ENCODE peak calls at places on chromosomes 12 and 14, in eight cellular contexts. K is NCI-H1092 treated with DMSO at 0.1 percent for 48 hours; D is GM23248; J is esophagus muscularis mucosa; X is activated CD4-positive, alpha-beta T cell treated with anti-CD3 and anti-CD28 coated beads, Interleukin-2, amount 10 ng/mL, durations not matched to agents 7 days and 5 days; G is iPS-NIHi11; N is NCI-H2081; L is HFF-Myc. V is an unnamed sample.

GRCh38 chr12:104370989-104371870 is 67.7 kb downstream of the EID3 start:
- DNase-seq in D (peak), X (no peak), G (peak), J (no peak), N (no peak), L (peak), K (no peak), V (no peak)

GRCh38 chr14:68557648-68558047 is 235.2 kb downstream of the ZFP36L1 start:
- DNase-seq in N (no peak), G (no peak), J (no peak), X (no peak), D (no peak), L (no peak), K (no peak), V (no peak)

GRCh38 chr12:18868673-18869072 is 130.8 kb downstream of the CAPZA3 start:
- DNase-seq in K (no peak), J (no peak), G (no peak), X (no peak), L (no peak), D (peak), N (no peak), V (no peak)

GRCh38 chr12:105670664-105671063 is 340.2 kb downstream of the C12orf75 start:
- DNase-seq in N (no peak), K (no peak), X (no peak), D (peak), G (no peak), L (no peak), J (no peak), V (no peak)

GRCh38 chr12:108704527-108704926 is 26.8 kb downstream of the CORO1C start:
- DNase-seq in D (no peak), X (no peak), N (no peak), G (no peak), J (no peak), L (no peak), K (no peak), V (no peak)

GRCh38 chr12:47838286-47838931 is 18.7 kb upstream of the HDAC7 start:
- DNase-seq in X (peak), J (no peak), L (no peak), D (peak), K (peak), G (peak), N (peak), V (peak)

GRCh38 chr12:110200124-110200417 is 75.9 kb downstream of the IFT81 start:
- DNase-seq in J (no peak), D (peak), N (no peak), K (no peak), L (no peak), X (no peak), G (no peak), V (no peak)

GRCh38 chr14:60862283-60862682 is 118.6 kb downstream of the TRMT5 start:
- DNase-seq in J (no peak), X (no peak), N (peak), K (peak), D (no peak), G (no peak), L (peak), V (peak)

GRCh38 chr12:107622005-107622404 is 63.6 kb upstream of the PWP1 start:
- DNase-seq in J (no peak), K (peak), N (peak), L (no peak), X (no peak), G (peak), D (peak), V (no peak)

GRCh38 chr14:100147181-100147631 is 12.2 kb downstream of the DEGS2 start:
- DNase-seq in N (no peak), D (no peak), K (no peak), J (no peak), L (no peak), X (peak), G (no peak), V (no peak)

GRCh38 chr14:59274991-59275391 is 86.5 kb downstream of the DAAM1 start:
- DNase-seq in G (peak), N (no peak), J (no peak), X (no peak), D (no peak), K (peak), L (no peak), V (no peak)

GRCh38 chr12:1533602-1534304 is 60.6 kb downstream of the FBXL14 start:
- DNase-seq in K (no peak), L (no peak), D (peak), G (no peak), J (no peak), X (peak), N (no peak), V (peak)

GRCh38 chr14:61476737-61477410 is 155.5 kb downstream of the PRKCH start:
- DNase-seq in G (no peak), D (peak), J (no peak), L (peak), K (no peak), N (no peak), X (peak), V (no peak)

GRCh38 chr14:71488703-71489141 is 443.5 kb upstream of the RGS6 start:
- DNase-seq in N (no peak), D (peak), L (no peak), K (no peak), J (no peak), G (no peak), X (no peak), V (no peak)

GRCh38 chr14:90797919-90798318 is 18.3 kb downstream of the TTC7B start:
- DNase-seq in D (no peak), G (no peak), L (no peak), J (no peak), K (no peak), X (no peak), N (no peak), V (no peak)

GRCh38 chr12:91316825-91317224 is 134.2 kb upstream of the DCN start:
- DNase-seq in L (no peak), J (no peak), D (peak), G (no peak), N (no peak), X (no peak), K (no peak), V (no peak)

GRCh38 chr14:77212097-77212873 is 30.7 kb downstream of the TMEM63C start:
- DNase-seq in G (no peak), L (no peak), N (no peak), X (no peak), D (no peak), J (no peak), K (no peak), V (no peak)

GRCh38 chr12:111993290-111994150 is 19.4 kb downstream of the TMEM116 start:
- DNase-seq in J (no peak), L (no peak), D (no peak), N (no peak), G (no peak), X (peak), K (no peak), V (no peak)

V was measured in HuH-7.5.